ENCODE peak calls at places on chromosomes 4 and X, in five cellular contexts. V, Y, G, Z and N are unnamed samples.

GRCh38 chr4:22532896-22533295 is 17.0 kb upstream of the ADGRA3 start:
- DNase-seq in Z (no peak), V (no peak), G (no peak), Y (no peak), N (no peak)

GRCh38 chrX:19750028-19750786 is 137.2 kb downstream of the SH3KBP1 start:
- DNase-seq in Y (no peak), Z (no peak), V (no peak), G (no peak), N (no peak)

GRCh38 chr4:144594471-144594986 is 51.4 kb upstream of the HHIP start:
- DNase-seq in G (no peak), Y (no peak), Z (no peak), V (no peak), N (no peak)

GRCh38 chrX:154402622-154403127 is 4.5 kb downstream of the RPL10 start:
- DNase-seq in G (no peak), Y (no peak), Z (no peak), V (no peak), N (no peak)

GRCh38 chrX:106263817-106264216 is 95.7 kb downstream of the PWWP3B start:
- DNase-seq in G (no peak), V (no peak), Z (no peak), Y (no peak), N (no peak)

GRCh38 chr4:52588097-52588496 is 71.0 kb downstream of the USP46 start:
- DNase-seq in Z (peak; percentile 40), V (no peak), Y (no peak), G (no peak), N (no peak)

GRCh38 chr4:73867783-73868182 is 1.4 kb upstream of the CXCL1 start:
- DNase-seq in G (no peak), Y (peak; percentile 40), Z (no peak), V (no peak), N (no peak)

GRCh38 chr4:34771632-34772031 is 1472.7 kb downstream of the ARAP2 start:
- DNase-seq in G (no peak), Y (no peak), V (no peak), Z (no peak), N (no peak)

GRCh38 chrX:119374736-119375135 is 24.4 kb upstream of the SLC25A43 start:
- DNase-seq in Z (no peak), G (no peak), V (no peak), Y (no peak), N (no peak)

GRCh38 chrX:119708936-119709335 is 16.0 kb upstream of the SEPTIN6 start:
- DNase-seq in V (no peak), Z (no peak), Y (no peak), G (no peak), N (no peak)

GRCh38 chr4:119984998-119985397 is 81.7 kb downstream of the MAD2L1 start:
- DNase-seq in Y (no peak), V (no peak), Z (no peak), G (no peak), N (no peak)
- TF ChIP-seq POLR2AphosphoS5 in Y (no peak), V (no peak), Z (no peak), G (no peak), N (no peak)

DNA sequence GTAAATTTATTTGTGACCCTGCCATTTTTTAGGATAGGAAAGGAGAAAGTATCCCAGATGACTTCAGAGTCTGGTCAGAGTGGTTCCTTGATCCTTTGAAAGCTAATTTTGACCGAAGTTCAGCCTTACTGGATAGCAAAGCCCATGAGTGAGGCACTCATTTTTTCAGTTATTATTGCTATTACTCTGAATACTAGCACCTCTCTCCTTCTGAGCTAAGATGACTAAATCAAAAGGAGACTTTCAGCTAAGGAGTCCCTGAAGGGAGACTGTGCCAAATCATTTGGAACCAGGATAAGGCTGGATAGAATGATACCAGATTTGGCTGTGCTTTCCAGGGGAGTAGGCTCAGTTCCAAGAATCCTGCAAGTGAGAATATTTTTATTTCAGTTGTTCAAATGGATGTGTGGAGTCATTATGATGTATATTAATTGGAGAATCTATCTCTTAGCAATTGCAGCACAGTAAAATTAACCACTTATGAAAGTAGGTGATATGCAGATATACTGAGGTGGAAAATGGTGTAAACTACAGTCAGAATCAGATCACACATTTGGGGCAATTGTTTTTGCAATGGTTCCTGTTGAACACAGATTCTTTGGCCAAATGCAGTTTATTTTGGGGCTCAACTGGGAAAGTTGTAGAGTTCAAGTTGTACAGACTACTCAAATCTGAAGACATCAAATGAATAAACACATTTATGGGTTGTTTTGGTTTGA is 1.1 kb downstream of the P2RY10 start:
- DNase-seq in Y (no peak), Z (no peak), V (no peak), G (no peak), N (no peak)
- H3K4me3 ChIP-seq in Y (no peak overlapping the region), Z (no peak overlapping the region), V (no peak overlapping the region), G (peak overlapping the region; percentile 67), N (no peak overlapping the region)

DNA sequence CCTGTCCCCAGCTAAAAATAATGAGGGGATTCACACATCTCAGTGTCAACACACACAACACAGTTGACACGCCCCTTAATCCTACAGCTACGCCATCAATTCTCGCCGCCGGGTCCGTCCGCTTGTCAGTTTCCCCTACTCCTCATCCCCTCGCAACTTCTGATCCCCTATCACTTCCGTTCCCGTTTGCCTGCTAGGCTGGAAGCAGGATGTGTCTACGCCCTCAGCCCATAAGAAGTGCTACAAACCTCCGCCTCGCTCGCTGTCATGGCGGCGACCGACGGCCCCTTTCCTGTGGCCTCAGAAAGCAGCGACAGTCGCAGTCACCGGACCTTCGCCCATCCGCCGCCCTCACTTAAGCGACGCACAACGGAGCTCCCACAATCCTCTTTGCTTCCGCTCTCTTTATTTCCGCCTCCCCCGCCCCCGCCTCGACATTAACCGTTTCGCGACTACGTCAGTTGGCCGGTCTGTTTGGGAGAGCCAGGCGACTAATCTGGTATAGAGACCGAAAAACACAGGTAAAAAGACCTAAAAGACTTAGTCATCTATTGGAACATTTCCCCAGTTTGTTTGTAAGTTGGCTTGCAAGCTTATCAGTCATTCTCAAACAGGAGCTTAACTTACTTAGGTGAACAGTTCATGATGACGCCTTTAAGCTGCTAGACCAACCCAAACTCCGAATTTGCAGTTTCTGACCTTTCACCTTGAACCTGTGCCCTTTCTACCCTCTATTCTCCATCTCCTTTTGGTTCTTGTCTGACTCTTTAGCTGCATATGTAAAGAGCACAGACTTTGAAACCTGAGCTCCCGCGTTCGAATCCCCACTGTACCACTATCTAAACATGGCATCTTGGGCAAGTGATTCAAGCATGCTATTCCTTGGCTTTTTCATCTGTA is at the start of gene SLC25A53:
- DNase-seq in V (peak; percentile 86), Y (peak; percentile 75), Z (peak; percentile 70), G (peak; percentile 92), N (no peak)
- TF ChIP-seq POLR2AphosphoS5 in V (peak; percentile 41), Y (no peak), Z (peak; percentile 89), G (peak; percentile 85), N (peak; percentile 61)

GRCh38 chrX:18652636-18653035 is 19.3 kb downstream of the RS1 start:
- DNase-seq in G (no peak), Z (no peak), V (no peak), Y (no peak), N (no peak)

GRCh38 chrX:18654873-18655836 is 16.8 kb downstream of the RS1 start:
- DNase-seq in G (no peak), Y (peak; percentile 28), Z (no peak), V (no peak), N (no peak)

GRCh38 chrX:18650662-18651061 is 21.2 kb downstream of the RS1 start:
- DNase-seq in V (no peak), G (no peak), Y (no peak), Z (no peak), N (no peak)

GRCh38 chrX:18643853-18644252 is 28.1 kb downstream of the RS1 start:
- DNase-seq in Y (no peak), V (no peak), G (no peak), Z (no peak), N (no peak)

GRCh38 chrX:18649498-18649951 is 22.4 kb downstream of the RS1 start:
- DNase-seq in V (no peak), Y (no peak), Z (no peak), G (no peak), N (no peak)
- H3K4me3 ChIP-seq in V (no peak overlapping the region), Y (no peak overlapping the region), Z (no peak overlapping the region), G (no peak overlapping the region), N (no peak overlapping the region)

GRCh38 chr4:159463235-159463634 is 360.4 kb downstream of the RAPGEF2 start:
- DNase-seq in Z (no peak), V (no peak), Y (no peak), G (no peak), N (no peak)
- TF ChIP-seq POLR2AphosphoS5 in Z (no peak), V (no peak), Y (no peak), G (no peak), N (no peak)

GRCh38 chrX:65718538-65718937 is 51.1 kb downstream of the MSN start:
- DNase-seq in Y (no peak), Z (no peak), G (no peak), V (no peak), N (no peak)

GRCh38 chrX:65723706-65724105 is 56.3 kb downstream of the MSN start:
- DNase-seq in G (no peak), Y (no peak), V (no peak), Z (no peak), N (no peak)

DNA sequence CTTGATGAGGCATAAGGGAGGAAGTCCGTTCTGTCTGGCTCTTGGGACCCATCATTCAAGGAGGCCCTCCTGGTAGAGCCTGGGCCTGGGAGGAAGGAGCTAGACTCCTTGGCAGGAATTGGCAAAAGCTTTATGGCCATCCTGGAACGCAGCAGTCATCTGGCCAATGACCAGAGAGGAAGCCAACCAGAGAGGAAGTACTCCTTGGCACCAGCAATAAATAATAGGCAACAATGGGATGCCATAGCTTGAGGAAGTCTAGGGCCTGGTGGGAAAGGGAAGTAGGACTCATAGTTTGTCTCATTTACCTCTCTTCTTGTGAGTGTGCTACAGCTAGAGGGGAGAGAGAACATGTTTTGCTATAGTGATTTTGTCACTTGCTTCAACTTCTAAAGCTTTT is 53.1 kb downstream of the MSN start:
- DNase-seq in V (no peak), Y (no peak), Z (no peak), G (no peak), N (no peak)
- H3K4me3 ChIP-seq in V (no peak overlapping the region), Y (no peak overlapping the region), Z (no peak overlapping the region), G (no peak overlapping the region), N (no peak overlapping the region)

GRCh38 chrX:3129256-3129655 is 88.0 kb downstream of the ARSF start:
- DNase-seq in Y (no peak), Z (no peak), V (no peak), G (no peak), N (no peak)
- TF ChIP-seq POLR2AphosphoS5 in Y (no peak), Z (no peak), V (no peak), G (no peak), N (no peak)

GRCh38 chr4:173057906-173058305 is 110.7 kb upstream of the GALNT7 start:
- DNase-seq in Z (no peak), G (no peak), Y (no peak), V (no peak), N (no peak)
- H3K4me3 ChIP-seq in Z (no peak overlapping the region), G (no peak overlapping the region), Y (no peak overlapping the region), V (no peak overlapping the region), N (no peak overlapping the region)

DNA sequence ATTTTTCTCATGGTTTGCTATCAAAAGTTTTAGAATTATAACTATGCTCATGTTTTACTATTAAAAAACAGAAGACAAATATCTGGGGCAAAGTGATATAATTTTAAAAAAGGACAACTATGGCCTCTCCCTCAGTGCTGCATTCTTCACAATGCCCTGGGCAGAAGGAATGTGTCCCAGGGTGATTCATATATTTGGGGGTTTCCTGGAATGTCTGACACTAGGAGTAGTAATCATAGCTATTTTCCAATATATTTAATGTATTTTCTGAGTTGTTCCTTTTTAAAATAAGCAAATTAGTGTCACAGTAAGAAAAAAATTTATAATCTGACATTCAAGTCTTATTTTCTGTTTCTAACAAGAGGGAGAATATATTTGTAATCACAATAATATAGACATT is 281.7 kb downstream of the UNC5C start:
- DNase-seq in G (no peak), V (no peak), Y (no peak), Z (no peak), N (no peak)
- TF ChIP-seq POLR2AphosphoS5 in G (no peak), V (no peak), Y (no peak), Z (no peak), N (no peak)